ENCODE peak calls at places on chromosomes 6 and 20, in four cellular contexts. E, P, F and C are unnamed samples.

GRCh38 chr6:155377061-155377460 is 62.8 kb upstream of the TFB1M start:
- DNase-seq in E (no peak), P (no peak), F (no peak), C (no peak)

GRCh38 chr20:17620371-17621228 is 50.7 kb downstream of the DSTN start:
- DNase-seq in E (no peak), P (no peak), F (no peak), C (no peak)

GRCh38 chr6:134551245-134551960 is 233.5 kb upstream of the SGK1 start:
- DNase-seq in E (no peak), P (no peak), F (no peak), C (no peak)

GRCh38 chr6:125050663-125051318 is 88.6 kb downstream of the RNF217 start:
- DNase-seq in E (no peak), P (no peak), F (no peak), C (no peak)

GRCh38 chr6:126110494-126111270 is 124.3 kb downstream of the TRMT11 start:
- DNase-seq in E (no peak), P (no peak), F (peak), C (no peak)

GRCh38 chr6:148572676-148573335 is 174.0 kb upstream of the UST start:
- DNase-seq in E (no peak), P (no peak), F (no peak), C (no peak)

GRCh38 chr20:6746901-6747609 is 20.4 kb upstream of the BMP2 start:
- DNase-seq in E (peak), P (no peak), F (no peak), C (peak)

GRCh38 chr6:53921639-53922038 is 126.8 kb downstream of the LRRC1 start:
- DNase-seq in E (no peak), P (no peak), F (no peak), C (no peak)

GRCh38 chr20:44067650-44068081 is 119.3 kb downstream of the JPH2 start:
- DNase-seq in E (no peak), P (peak), F (no peak), C (no peak)

GRCh38 chr20:31472395-31473330 is 2.3 kb downstream of the DEFB124 start:
- DNase-seq in E (no peak), P (no peak), F (peak), C (no peak)

GRCh38 chr6:142900467-142900961 is 44.5 kb downstream of the HIVEP2 start:
- DNase-seq in E (no peak), P (no peak), F (no peak), C (no peak)

GRCh38 chr6:159969921-159970320 is 1.0 kb downstream of the IGF2R start:
- DNase-seq in E (peak), P (no peak), F (peak), C (peak)

GRCh38 chr6:3209114-3210023 is 18.1 kb downstream of the TUBB2B start:
- DNase-seq in E (peak), P (peak), F (peak), C (peak)

GRCh38 chr6:33995873-33996475 is 149.9 kb downstream of the GRM4 start:
- DNase-seq in E (no peak), P (no peak), F (no peak), C (no peak)

DNA sequence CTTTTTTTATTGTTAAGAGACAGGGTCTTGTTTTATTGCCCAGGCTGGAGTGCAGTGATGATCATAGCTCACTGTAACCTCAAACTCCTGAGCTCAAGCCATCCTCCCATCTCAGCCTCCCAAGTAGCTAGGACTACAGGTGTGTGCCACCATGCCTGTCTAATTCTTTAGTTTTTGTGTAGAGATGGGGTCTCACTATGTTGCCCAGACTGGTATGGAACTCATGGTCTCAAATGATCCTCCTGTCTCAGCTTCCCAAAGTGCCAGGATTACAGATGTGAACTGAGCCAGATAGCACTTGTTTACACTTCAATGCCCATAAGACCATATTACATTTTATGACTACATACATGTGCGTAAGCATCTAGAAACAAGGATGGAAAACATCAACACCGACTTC is 18.1 kb downstream of the EIF2S2 start:
- DNase-seq in E (no peak), P (no peak), F (no peak), C (no peak)
- TF ChIP-seq MAFK in E (no peak), P (no peak), F (no peak), C (no peak)

GRCh38 chr6:32047539-32047854 is 9.3 kb downstream of the CYP21A2 start:
- DNase-seq in E (no peak), P (no peak), F (no peak), C (no peak)

GRCh38 chr6:32045811-32046449 is 7.7 kb downstream of the CYP21A2 start:
- DNase-seq in E (no peak), P (no peak), F (peak), C (no peak)

GRCh38 chr6:32047855-32048766 is 9.9 kb downstream of the CYP21A2 start:
- DNase-seq in E (peak), P (peak), F (peak), C (peak)

GRCh38 chr6:32046450-32047083 is 8.4 kb downstream of the CYP21A2 start:
- DNase-seq in E (peak), P (peak), F (peak), C (no peak)

GRCh38 chr6:32047084-32047478 is 8.9 kb downstream of the CYP21A2 start:
- DNase-seq in E (peak), P (no peak), F (peak), C (no peak)
- TF ChIP-seq EP300 in E (peak), P (no peak), F (no peak), C (no peak)

DNA sequence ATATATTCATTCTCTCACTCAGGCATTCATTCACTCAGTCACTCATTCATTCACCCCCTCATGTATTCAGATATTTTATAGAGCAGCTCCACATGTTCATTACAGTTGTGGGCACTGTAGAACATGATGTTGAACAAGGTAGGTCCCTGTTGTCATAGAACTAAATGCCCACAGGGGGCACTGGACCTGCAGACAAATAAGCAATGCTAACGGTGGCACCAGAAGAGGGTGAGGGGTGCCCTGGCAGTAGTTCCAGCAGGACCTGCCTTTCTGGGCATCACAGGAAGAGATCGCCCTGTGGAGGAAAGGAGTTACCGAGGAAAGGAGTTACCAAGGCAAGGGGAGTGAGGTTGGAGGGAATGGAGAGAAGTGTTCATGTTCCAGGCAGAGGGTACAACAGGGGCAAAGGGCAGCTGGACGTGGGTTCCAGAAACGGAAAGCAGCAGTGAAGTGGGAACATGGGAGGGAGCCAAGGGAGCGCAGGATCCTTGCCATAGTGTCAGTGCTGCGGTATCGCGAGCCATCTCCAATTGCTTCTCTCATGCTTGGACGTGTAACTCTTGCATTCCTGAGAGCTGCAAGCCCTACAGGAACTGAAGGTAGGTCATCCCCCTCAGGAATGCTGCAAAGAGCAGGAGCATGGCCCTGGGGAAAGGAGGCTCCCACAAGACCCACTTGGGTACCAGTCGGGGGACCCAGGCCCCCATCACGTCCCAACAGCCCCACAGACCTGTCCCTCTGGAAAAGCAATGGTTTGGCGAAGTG is 128.2 kb downstream of the EDN3 start:
- DNase-seq in E (peak), P (no peak), F (no peak), C (peak)
- TF ChIP-seq CTCF in E (no peak), P (peak), F (no peak), C (peak)

DNA sequence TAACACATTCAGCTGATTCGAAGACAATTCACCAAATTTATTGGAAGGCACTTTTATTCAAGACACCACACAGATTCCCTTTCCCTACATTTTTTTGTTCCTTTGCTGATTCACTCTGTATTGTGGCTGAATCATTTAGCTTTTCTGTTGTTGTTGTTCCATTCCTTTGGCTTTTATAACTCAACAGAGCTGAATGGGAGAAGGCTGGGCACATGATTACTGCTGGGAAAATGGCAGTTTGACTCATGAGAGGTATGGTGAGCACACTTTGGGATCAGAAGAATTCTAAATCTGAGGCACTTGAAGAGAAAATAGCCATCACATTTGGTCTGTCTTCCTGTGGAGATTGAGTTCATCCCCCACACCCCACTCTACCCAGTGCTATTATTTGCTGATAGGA is 15.7 kb upstream of the SAYSD1 start:
- DNase-seq in E (no peak), P (no peak), F (no peak), C (no peak)
- TF ChIP-seq MAFK in E (no peak), P (no peak), F (no peak), C (no peak)